ENCODE peak calls at places on chromosomes 3 and 15, in six cellular contexts. K, W, L, D, V and S are unnamed samples.

GRCh38 chr3:158127250-158128219 is 17.6 kb downstream of the RSRC1 start:
- DNase-seq in W (no peak), L (no peak), K (no peak), V (no peak), D (no peak), S (no peak)

GRCh38 chr15:39108021-39108420 is 472.9 kb upstream of the THBS1 start:
- DNase-seq in W (no peak), V (no peak), K (no peak), L (no peak), D (no peak), S (no peak)

GRCh38 chr3:142106536-142106935 is 42.8 kb downstream of the TFDP2 start:
- DNase-seq in L (no peak), D (no peak), V (no peak), W (no peak), K (no peak), S (no peak)

GRCh38 chr3:42900226-42900625 is 5.7 kb upstream of the ZNF662 start:
- DNase-seq in W (no peak), V (no peak), D (no peak), L (no peak), K (no peak), S (no peak)

GRCh38 chr3:171622126-171622525 is 161.9 kb upstream of the TNIK start:
- DNase-seq in V (no peak), D (no peak), W (no peak), K (no peak), L (no peak), S (no peak)

GRCh38 chr3:195834675-195835583 is 23.2 kb upstream of the MUC4 start:
- DNase-seq in V (no peak), W (no peak), D (no peak), K (no peak), L (no peak), S (no peak)

GRCh38 chr15:80210612-80211554 is 41.1 kb downstream of the CTXND1 start:
- DNase-seq in K (peak; percentile 71), D (no peak), W (no peak), V (no peak), L (no peak), S (no peak)

GRCh38 chr3:19543212-19543841 is 390.7 kb downstream of the EFHB start:
- DNase-seq in D (no peak), L (peak; percentile 42), V (no peak), W (no peak), K (no peak), S (no peak)

GRCh38 chr3:134294302-134294925 is 43.8 kb upstream of the RYK start:
- DNase-seq in K (no peak), W (peak; percentile 69), L (no peak), D (no peak), V (no peak), S (no peak)

GRCh38 chr15:52181938-52182780 is 9.0 kb downstream of the GNB5 start:
- DNase-seq in K (no peak), D (no peak), W (no peak), V (no peak), L (no peak), S (no peak)

GRCh38 chr3:41710646-41711388 is 251.1 kb downstream of the ULK4 start:
- DNase-seq in D (peak; percentile 56), W (no peak), K (no peak), V (no peak), L (no peak), S (peak; percentile 23)

GRCh38 chr15:101043911-101044624 is 124.9 kb downstream of the LRRK1 start:
- DNase-seq in D (no peak), L (no peak), K (no peak), W (no peak), V (no peak), S (no peak)

GRCh38 chr3:79361748-79362378 is 405.9 kb downstream of the ROBO1 start:
- DNase-seq in K (no peak), W (no peak), L (peak; percentile 69), V (no peak), D (peak; percentile 16), S (no peak)

GRCh38 chr15:99096894-99097426 is 7.9 kb upstream of the SYNM start:
- DNase-seq in L (no peak), K (no peak), W (no peak), D (no peak), V (no peak), S (no peak)

GRCh38 chr15:75045332-75046015 is 22.1 kb downstream of the PPCDC start:
- DNase-seq in V (no peak), L (no peak), K (no peak), W (no peak), D (no peak), S (no peak)

GRCh38 chr15:42863572-42864239 is 56.9 kb downstream of the TTBK2 start:
- DNase-seq in D (no peak), W (no peak), V (no peak), K (no peak), L (no peak), S (peak; percentile 7)

GRCh38 chr15:80849308-80849707 is 70.1 kb downstream of the CEMIP start:
- DNase-seq in D (peak; percentile 54), V (peak; percentile 32), W (no peak), K (peak; percentile 39), L (no peak), S (peak; percentile 40)

GRCh38 chr3:160081958-160082533 is 93.4 kb downstream of the IL12A start:
- DNase-seq in V (no peak), L (no peak), K (no peak), D (no peak), W (no peak), S (no peak)

GRCh38 chr3:55955891-55956477 is 468.9 kb upstream of the WNT5A start:
- DNase-seq in D (no peak), K (no peak), V (no peak), L (no peak), W (no peak), S (no peak)

DNA sequence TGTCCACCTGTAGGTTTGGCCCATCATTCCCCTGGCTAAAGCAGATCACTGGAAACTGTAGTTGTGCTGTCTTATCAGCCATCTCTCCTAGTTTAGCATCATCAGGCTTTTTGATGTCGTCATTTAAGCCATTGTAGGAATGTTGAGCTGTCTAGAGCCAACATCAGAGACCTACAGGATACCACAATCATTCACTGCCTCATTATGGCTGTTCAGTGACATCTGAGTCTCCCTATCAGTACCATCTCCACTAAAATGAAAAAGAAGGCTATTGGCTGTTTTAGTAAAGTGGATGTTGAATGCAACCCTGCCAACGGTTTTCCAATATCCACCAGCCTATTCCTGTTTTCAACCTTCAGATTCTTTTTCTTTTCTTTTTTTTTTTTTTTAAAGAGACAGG is 29.2 kb downstream of the RLBP1 start:
- DNase-seq in D (no peak), W (no peak), K (no peak), V (no peak), L (no peak), S (no peak)
- H3K4me3 ChIP-seq in D (no peak overlapping the region), W (no peak overlapping the region), K (no peak overlapping the region), V (no peak overlapping the region), L (no peak overlapping the region), S (no peak overlapping the region)

GRCh38 chr15:40744810-40745152 is 10.3 kb downstream of the RMDN3 start:
- DNase-seq in V (no peak), K (no peak), W (no peak), L (no peak), D (no peak), S (no peak)

GRCh38 chr15:40743466-40743865 is 11.6 kb downstream of the RMDN3 start:
- DNase-seq in L (no peak), D (no peak), V (no peak), W (no peak), K (peak; percentile 48), S (no peak)

GRCh38 chr15:40747685-40748631 is 7.1 kb downstream of the RMDN3 start:
- DNase-seq in L (no peak), V (no peak), D (no peak), W (no peak), K (no peak), S (no peak)

GRCh38 chr15:40746916-40747418 is 8.1 kb downstream of the RMDN3 start:
- DNase-seq in L (no peak), K (no peak), D (peak; percentile 31), W (no peak), V (no peak), S (no peak)

DNA sequence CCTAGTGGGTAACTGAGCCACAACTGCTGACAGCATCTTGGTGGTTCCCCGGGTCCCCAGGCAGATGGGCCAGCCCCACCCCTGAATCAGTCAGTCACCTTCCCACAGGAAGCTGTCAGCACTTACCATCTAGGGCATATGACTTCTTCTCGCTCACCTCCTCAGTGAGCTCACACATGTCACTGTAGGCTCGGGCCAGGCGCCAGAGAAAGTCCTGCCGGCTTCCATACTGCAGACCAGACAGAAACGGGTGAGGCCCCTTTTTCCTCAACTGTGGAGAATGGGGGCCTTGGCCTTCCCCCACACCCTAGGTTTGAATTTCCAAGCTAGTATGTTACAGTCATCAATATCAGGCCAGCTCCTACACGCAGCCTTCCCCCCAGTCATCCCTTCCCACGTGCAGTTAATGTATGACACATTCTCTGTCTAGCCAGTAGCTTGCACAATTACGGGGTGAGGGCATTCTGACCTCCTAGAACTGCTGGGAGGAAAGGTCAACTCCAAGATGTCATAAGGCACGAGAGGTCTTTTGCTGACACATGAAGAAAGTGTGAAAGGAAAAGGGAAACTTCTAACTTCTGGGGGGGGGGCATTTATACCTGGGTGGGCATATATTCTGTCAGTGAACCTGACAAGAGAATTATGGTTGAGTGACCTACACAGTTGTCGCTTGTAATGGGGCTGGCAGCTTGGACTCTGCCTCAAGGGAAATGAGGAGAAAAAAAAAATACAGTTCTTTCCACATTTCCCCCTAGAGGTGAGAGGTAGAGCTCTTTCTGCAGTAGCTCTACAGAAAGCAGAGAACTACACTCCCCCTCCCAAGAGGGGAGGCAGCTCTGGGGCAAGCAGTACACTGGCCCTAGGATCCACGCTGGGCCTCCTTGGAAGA is 10.9 kb downstream of the RMDN3 start:
- DNase-seq in K (peak; percentile 46), W (peak; percentile 76), V (no peak), L (peak; percentile 44), D (no peak), S (no peak)
- TF ChIP-seq CTCF in K (no peak), W (no peak), V (no peak), L (no peak), D (peak; percentile 24), S (peak; percentile 27)

GRCh38 chr3:128727996-128728395 is 2.0 kb downstream of the RAB7A start:
- DNase-seq in V (no peak), K (no peak), W (no peak), D (no peak), L (no peak), S (no peak)
- H3K4me3 ChIP-seq in V (peak overlapping the region; percentile 97), K (no peak overlapping the region), W (peak overlapping the region; percentile 82), D (no peak overlapping the region), L (peak overlapping the region; percentile 93), S (peak overlapping the region; percentile 92)

DNA sequence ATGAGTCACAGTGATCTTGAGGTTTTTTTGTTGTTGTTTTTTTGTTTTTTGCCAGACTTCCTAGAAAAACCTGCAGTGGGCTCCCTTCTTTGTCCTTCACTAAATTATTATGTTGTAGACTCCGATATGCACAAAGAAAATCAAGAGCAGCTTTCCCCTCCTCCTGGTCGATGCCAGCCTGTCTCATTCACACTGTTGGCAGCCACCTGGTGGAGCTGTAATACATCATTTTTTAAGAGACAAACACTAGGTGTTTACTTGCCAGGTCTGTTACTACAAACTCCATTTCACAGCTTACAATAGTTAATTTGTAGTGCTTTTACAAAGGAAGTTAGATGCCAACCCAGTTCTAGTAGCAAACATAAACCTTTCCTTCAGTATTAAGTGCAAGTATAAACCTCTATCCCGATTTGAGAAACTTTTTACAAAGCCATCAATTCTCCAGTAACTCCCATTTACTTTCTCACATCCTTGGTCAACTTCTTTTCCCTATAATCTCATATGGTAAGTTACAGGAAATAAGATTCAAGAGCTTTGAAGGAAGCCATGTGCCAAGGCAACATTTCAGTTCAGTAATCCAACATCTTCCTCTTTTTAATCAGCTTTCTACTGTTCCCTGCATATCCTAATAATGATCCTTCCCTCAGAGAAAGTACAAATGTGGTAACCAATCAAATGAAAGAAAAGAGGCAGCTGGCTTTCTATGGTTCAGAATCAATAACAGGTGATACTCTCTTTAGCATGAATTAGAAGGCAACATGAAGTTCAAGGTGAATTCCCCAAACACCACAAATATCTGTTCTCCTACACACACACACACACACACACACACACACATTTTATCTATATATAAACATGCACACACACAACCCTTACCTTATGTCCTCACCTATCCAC is 14.0 kb downstream of the AAGAB start:
- DNase-seq in V (no peak), K (peak; percentile 24), W (peak; percentile 26), D (no peak), L (peak; percentile 30), S (no peak)
- TF ChIP-seq CTCF in V (no peak), K (peak; percentile 43), W (no peak), D (peak; percentile 10), L (peak; percentile 33), S (peak; percentile 42)